ENCODE peak calls at places on chromosomes 16 and 17, in nine cellular contexts. S is HFFc6, I is GM23338, U is NCI-H2171 treated with DMSO at 0.1 percent for 48 hours, F is kidney, X is AG10803, B is ACHN, K is iris pigment epithelial cell, J is upper lobe of right lung. E is an unnamed sample.

GRCh38 chr17:16989953-16990860 is 18.3 kb upstream of the TNFRSF13B start:
- DNase-seq in B (no peak), K (no peak), S (peak; percentile 69), X (peak; percentile 77), I (no peak), F (no peak), J (no peak), U (peak; percentile 16), E (no peak)

GRCh38 chr16:85079785-85080602 is 32.3 kb downstream of the CIBAR2 start:
- DNase-seq in J (no peak), I (no peak), F (peak; percentile 48), U (no peak), B (no peak), X (no peak), S (no peak), K (no peak), E (no peak)

GRCh38 chr16:28933176-28933575 is 1.4 kb downstream of the CD19 start:
- DNase-seq in B (no peak), I (no peak), U (no peak), X (no peak), K (no peak), S (no peak), F (no peak), J (no peak), E (no peak)

GRCh38 chr17:36066365-36066945 is 2.4 kb downstream of the CCL18 start:
- DNase-seq in K (no peak), J (no peak), X (no peak), B (no peak), U (no peak), S (no peak), I (no peak), F (no peak), E (no peak)

GRCh38 chr16:69772560-69773254 is 10.6 kb downstream of the WWP2 start:
- DNase-seq in I (no peak), X (peak; percentile 11), K (peak; percentile 17), F (no peak), S (no peak), U (no peak), B (no peak), J (no peak), E (no peak)

GRCh38 chr16:16861546-16861945 is 482.6 kb downstream of the NPIPA7 start:
- DNase-seq in U (peak; percentile 77), X (peak; percentile 53), K (peak; percentile 12), J (no peak), F (no peak), S (peak; percentile 19), B (peak; percentile 41), I (peak; percentile 83), E (no peak)

GRCh38 chr16:49588729-49589384 is 215.3 kb downstream of the C16orf78 start:
- DNase-seq in U (peak; percentile 75), B (no peak), F (no peak), I (peak; percentile 50), K (peak; percentile 59), S (no peak), J (no peak), X (no peak), E (no peak)

GRCh38 chr16:70428178-70428998 is 10.5 kb downstream of the ST3GAL2 start:
- DNase-seq in X (peak; percentile 95), S (peak; percentile 93), J (peak; percentile 93), U (no peak), F (peak; percentile 98), B (peak; percentile 96), I (peak; percentile 86), K (peak; percentile 96), E (no peak)

GRCh38 chr16:50724237-50724747 is 17.6 kb upstream of the CYLD start:
- DNase-seq in J (no peak), F (no peak), U (peak; percentile 12), B (no peak), X (no peak), K (no peak), I (no peak), S (no peak), E (no peak)

GRCh38 chr16:57260294-57260929 is 15.4 kb downstream of the ARL2BP start:
- DNase-seq in I (peak; percentile 79), J (peak; percentile 53), K (peak; percentile 79), U (no peak), F (peak; percentile 75), X (peak; percentile 50), B (peak; percentile 64), S (peak; percentile 32), E (peak; percentile 65)

GRCh38 chr17:51391992-51392654 is 131.8 kb downstream of the UTP18 start:
- DNase-seq in S (no peak), I (no peak), J (no peak), B (no peak), F (no peak), X (no peak), K (no peak), U (no peak), E (no peak)